ENCODE peak calls at places on chromosomes 12 and 14, in five cellular contexts. One of them, this sample, is unnamed. For H3K36me3, the result is how much of the 10 kb centered on the place peaks cover.

GRCh38 chr12:85299058-85299457 is 19.0 kb downstream of the ALX1 start:
- DNase-seq in brain microvascular endothelial cell: no peak
- DNase-seq in IMR-90: no peak
- DNase-seq in MM.1S: peak
- DNase-seq in heart right ventricle: no peak
- DNase-seq in this sample: no peak

GRCh38 chr12:42705863-42706262 is 116.3 kb upstream of the PRICKLE1 start:
- DNase-seq in brain microvascular endothelial cell: peak
- DNase-seq in IMR-90: peak
- DNase-seq in MM.1S: no peak
- DNase-seq in heart right ventricle: peak
- DNase-seq in this sample: peak

GRCh38 chr12:127485528-127485927 is 781.4 kb upstream of the TMEM132C start:
- DNase-seq in brain microvascular endothelial cell: peak
- DNase-seq in IMR-90: peak
- DNase-seq in MM.1S: peak
- DNase-seq in heart right ventricle: no peak
- DNase-seq in this sample: no peak

GRCh38 chr12:66467932-66468331 is 165.6 kb downstream of the HELB start:
- DNase-seq in brain microvascular endothelial cell: no peak
- DNase-seq in IMR-90: peak
- DNase-seq in MM.1S: peak
- DNase-seq in heart right ventricle: no peak
- DNase-seq in this sample: no peak

GRCh38 chr14:29741909-29742401 is 185.7 kb downstream of the PRKD1 start:
- DNase-seq in brain microvascular endothelial cell: no peak
- DNase-seq in IMR-90: peak
- DNase-seq in MM.1S: no peak
- DNase-seq in heart right ventricle: peak
- DNase-seq in this sample: no peak

GRCh38 chr12:8590842-8591545 is 21.7 kb downstream of the AICDA start:
- DNase-seq in brain microvascular endothelial cell: no peak
- DNase-seq in IMR-90: no peak
- DNase-seq in MM.1S: no peak
- DNase-seq in heart right ventricle: no peak
- DNase-seq in this sample: no peak

GRCh38 chr12:8968761-8969160 is 19.3 kb upstream of the M6PR start:
- DNase-seq in brain microvascular endothelial cell: no peak
- DNase-seq in IMR-90: no peak
- DNase-seq in MM.1S: no peak
- DNase-seq in heart right ventricle: no peak
- DNase-seq in this sample: no peak

GRCh38 chr12:114869091-114869834 is 185.3 kb upstream of the TBX3 start:
- DNase-seq in brain microvascular endothelial cell: no peak
- DNase-seq in IMR-90: peak
- DNase-seq in MM.1S: no peak
- DNase-seq in heart right ventricle: no peak
- DNase-seq in this sample: no peak

GRCh38 chr12:76028649-76029277 is 2.8 kb downstream of the PHLDA1 start:
- DNase-seq in brain microvascular endothelial cell: no peak
- DNase-seq in IMR-90: no peak
- DNase-seq in MM.1S: no peak
- DNase-seq in heart right ventricle: no peak
- DNase-seq in this sample: no peak

GRCh38 chr12:106288510-106289195 is 13.9 kb upstream of the TCP11L2 start:
- DNase-seq in brain microvascular endothelial cell: peak
- DNase-seq in IMR-90: peak
- DNase-seq in MM.1S: no peak
- DNase-seq in heart right ventricle: no peak
- DNase-seq in this sample: no peak

GRCh38 chr12:3123729-3124128 is 46.5 kb downstream of the TSPAN9 start:
- DNase-seq in brain microvascular endothelial cell: no peak
- DNase-seq in IMR-90: no peak
- DNase-seq in MM.1S: no peak
- DNase-seq in heart right ventricle: no peak
- DNase-seq in this sample: no peak

GRCh38 chr12:93317227-93317626 is 60.5 kb upstream of the NUDT4 start:
- DNase-seq in brain microvascular endothelial cell: no peak
- DNase-seq in IMR-90: no peak
- DNase-seq in MM.1S: no peak
- DNase-seq in heart right ventricle: no peak
- DNase-seq in this sample: no peak

DNA sequence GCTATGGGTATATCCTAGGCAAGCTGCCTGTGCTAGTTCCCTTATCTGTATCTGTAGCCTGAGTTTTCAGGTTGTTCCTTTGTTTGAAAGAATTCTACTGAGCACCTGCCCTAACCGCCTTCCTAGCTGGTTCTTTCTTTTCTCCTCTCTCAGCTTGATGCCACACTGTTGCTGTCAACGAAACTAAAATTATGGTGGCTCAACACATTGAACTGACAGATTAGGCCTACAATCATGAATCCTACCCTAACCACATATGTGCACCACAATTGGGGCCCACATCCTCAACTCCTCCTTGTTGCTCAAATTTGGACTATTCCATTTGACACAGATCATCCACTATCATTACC is 36.2 kb upstream of the RESF1 start:
- DNase-seq in brain microvascular endothelial cell: peak
- DNase-seq in IMR-90: no peak
- DNase-seq in MM.1S: no peak
- DNase-seq in heart right ventricle: no peak
- DNase-seq in this sample: no peak
- H3K4me3 ChIP-seq in brain microvascular endothelial cell: no peak
- H3K4me3 ChIP-seq in IMR-90: no peak
- H3K4me3 ChIP-seq in MM.1S: no peak
- H3K4me3 ChIP-seq in heart right ventricle: no peak
- H3K4me3 ChIP-seq in this sample: no peak

GRCh38 chr12:62794218-62794583 is 140.7 kb downstream of the PPM1H start:
- DNase-seq in brain microvascular endothelial cell: no peak
- DNase-seq in IMR-90: no peak
- DNase-seq in MM.1S: no peak
- DNase-seq in heart right ventricle: no peak
- DNase-seq in this sample: no peak

GRCh38 chr12:62793256-62794217 is 141.4 kb downstream of the PPM1H start:
- DNase-seq in brain microvascular endothelial cell: peak
- DNase-seq in IMR-90: peak
- DNase-seq in MM.1S: peak
- DNase-seq in heart right ventricle: peak
- DNase-seq in this sample: peak

GRCh38 chr12:62787606-62788005 is 147.3 kb downstream of the PPM1H start:
- DNase-seq in brain microvascular endothelial cell: no peak
- DNase-seq in IMR-90: no peak
- DNase-seq in MM.1S: no peak
- DNase-seq in heart right ventricle: no peak
- DNase-seq in this sample: no peak

GRCh38 chr12:62789856-62790255 is 145.1 kb downstream of the PPM1H start:
- DNase-seq in brain microvascular endothelial cell: no peak
- DNase-seq in IMR-90: no peak
- DNase-seq in MM.1S: no peak
- DNase-seq in heart right ventricle: peak
- DNase-seq in this sample: no peak

GRCh38 chr12:62792526-62792925 is 142.4 kb downstream of the PPM1H start:
- DNase-seq in brain microvascular endothelial cell: no peak
- DNase-seq in IMR-90: no peak
- DNase-seq in MM.1S: no peak
- DNase-seq in heart right ventricle: no peak
- DNase-seq in this sample: no peak
- H3K27ac ChIP-seq in brain microvascular endothelial cell: no peak
- H3K27ac ChIP-seq in IMR-90: no peak
- H3K27ac ChIP-seq in MM.1S: no peak
- H3K27ac ChIP-seq in heart right ventricle: no peak
- H3K27ac ChIP-seq in this sample: no peak

DNA sequence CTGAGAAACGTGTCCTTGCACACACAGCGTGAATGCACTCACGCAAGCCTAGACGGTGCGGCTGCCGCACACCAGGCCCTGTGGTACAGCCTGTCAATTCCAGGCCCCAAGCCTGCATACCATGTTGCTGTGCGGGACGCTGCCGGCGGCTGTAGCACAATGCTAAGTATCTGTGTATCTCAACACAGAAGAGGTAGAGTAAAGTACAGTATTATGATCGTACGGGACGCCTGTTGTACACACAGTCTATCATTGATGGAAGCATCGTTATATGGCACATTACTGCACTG is 45.0 kb downstream of the AMN start:
- DNase-seq in brain microvascular endothelial cell: no peak
- DNase-seq in IMR-90: no peak
- DNase-seq in MM.1S: no peak
- DNase-seq in heart right ventricle: no peak
- DNase-seq in this sample: no peak
- H3K36me3 ChIP-seq in brain microvascular endothelial cell: half or more
- H3K36me3 ChIP-seq in IMR-90: half or more
- H3K36me3 ChIP-seq in MM.1S: under half
- H3K36me3 ChIP-seq in heart right ventricle: half or more
- H3K36me3 ChIP-seq in this sample: half or more

DNA sequence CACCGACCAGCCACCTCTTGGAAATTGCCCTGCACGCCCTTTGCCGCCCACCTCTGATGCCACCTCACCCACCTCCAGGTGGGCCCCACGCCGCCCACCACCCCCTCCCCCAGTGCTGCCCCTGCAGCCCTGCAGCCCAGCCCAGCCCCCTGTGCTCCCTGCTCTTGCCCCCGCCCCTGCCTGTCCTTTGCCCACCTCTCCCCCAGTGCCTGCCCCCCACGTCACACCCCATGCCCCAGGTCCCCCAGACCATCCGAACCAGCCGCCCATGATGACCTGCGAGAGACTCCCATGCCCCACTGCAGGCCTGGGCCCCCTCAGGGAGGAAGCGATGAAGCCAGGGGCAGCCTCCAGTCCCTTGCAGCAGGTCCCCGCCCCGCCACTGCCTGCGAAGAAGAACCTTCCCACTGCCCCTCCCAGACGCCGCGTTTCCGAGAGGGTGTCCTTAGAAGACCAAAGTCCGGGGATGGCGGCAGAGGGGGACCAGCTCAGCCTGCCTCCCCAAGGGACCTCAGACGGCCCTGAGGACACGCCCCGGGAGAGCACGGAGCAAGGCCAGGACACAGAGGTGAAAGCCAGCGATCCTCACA is 96.5 kb downstream of the LGMN start:
- DNase-seq in brain microvascular endothelial cell: no peak
- DNase-seq in IMR-90: no peak
- DNase-seq in MM.1S: no peak
- DNase-seq in heart right ventricle: peak
- DNase-seq in this sample: peak
- H3K4me3 ChIP-seq in brain microvascular endothelial cell: no peak
- H3K4me3 ChIP-seq in IMR-90: no peak
- H3K4me3 ChIP-seq in MM.1S: no peak
- H3K4me3 ChIP-seq in heart right ventricle: no peak
- H3K4me3 ChIP-seq in this sample: peak

This sample was measured in lower lobe of right lung.